ENCODE peak calls at places on chromosomes 11 and 22, in eight cellular contexts. One of them, this sample, is unnamed.

GRCh38 chr22:44594951-44595350 is 96.9 kb upstream of the RTL6 start:
- DNase-seq in nephron progenitor cell: peak; percentile 57
- DNase-seq in esophagus squamous epithelium: no peak
- DNase-seq in HT1080: no peak
- DNase-seq in IMR-90: peak; percentile 8
- DNase-seq in neural crest cell: no peak
- DNase-seq in Ammon's horn: no peak
- DNase-seq in hepatic stellate cell: no peak
- DNase-seq in this sample: no peak

GRCh38 chr22:27814993-27815392 is 13.4 kb upstream of the MN1 start:
- DNase-seq in Ammon's horn: no peak
- DNase-seq in nephron progenitor cell: no peak
- DNase-seq in neural crest cell: no peak
- DNase-seq in IMR-90: no peak
- DNase-seq in hepatic stellate cell: no peak
- DNase-seq in HT1080: no peak
- DNase-seq in esophagus squamous epithelium: no peak
- DNase-seq in this sample: no peak

GRCh38 chr22:46001426-46002106 is 24.6 kb upstream of the WNT7B start:
- DNase-seq in hepatic stellate cell: peak; percentile 37
- DNase-seq in nephron progenitor cell: peak; percentile 1
- DNase-seq in HT1080: no peak
- DNase-seq in Ammon's horn: no peak
- DNase-seq in IMR-90: no peak
- DNase-seq in neural crest cell: no peak
- DNase-seq in esophagus squamous epithelium: no peak
- DNase-seq in this sample: no peak

GRCh38 chr11:118054712-118055640 is 21.9 kb upstream of the TMPRSS4 start:
- DNase-seq in IMR-90: no peak
- DNase-seq in hepatic stellate cell: no peak
- DNase-seq in Ammon's horn: no peak
- DNase-seq in HT1080: no peak
- DNase-seq in nephron progenitor cell: no peak
- DNase-seq in esophagus squamous epithelium: no peak
- DNase-seq in neural crest cell: no peak
- DNase-seq in this sample: no peak

GRCh38 chr11:47915407-47916137 is 64.8 kb upstream of the PTPRJ start:
- DNase-seq in hepatic stellate cell: no peak
- DNase-seq in HT1080: no peak
- DNase-seq in Ammon's horn: no peak
- DNase-seq in IMR-90: no peak
- DNase-seq in nephron progenitor cell: peak; percentile 20
- DNase-seq in neural crest cell: no peak
- DNase-seq in esophagus squamous epithelium: no peak
- DNase-seq in this sample: peak; percentile 21

GRCh38 chr11:125948278-125949051 is 2.6 kb downstream of the VSIG10L2 start:
- DNase-seq in nephron progenitor cell: no peak
- DNase-seq in IMR-90: no peak
- DNase-seq in hepatic stellate cell: no peak
- DNase-seq in HT1080: peak; percentile 22
- DNase-seq in esophagus squamous epithelium: no peak
- DNase-seq in Ammon's horn: no peak
- DNase-seq in neural crest cell: no peak
- DNase-seq in this sample: no peak

GRCh38 chr22:38204784-38205183 is 3.0 kb downstream of the MAFF start:
- DNase-seq in Ammon's horn: no peak
- DNase-seq in neural crest cell: no peak
- DNase-seq in esophagus squamous epithelium: no peak
- DNase-seq in nephron progenitor cell: no peak
- DNase-seq in IMR-90: no peak
- DNase-seq in hepatic stellate cell: no peak
- DNase-seq in HT1080: peak; percentile 37
- DNase-seq in this sample: no peak

GRCh38 chr11:33160147-33160546 is 1.1 kb downstream of the CSTF3 start:
- DNase-seq in Ammon's horn: peak; percentile 11
- DNase-seq in IMR-90: peak; percentile 62
- DNase-seq in neural crest cell: no peak
- DNase-seq in nephron progenitor cell: no peak
- DNase-seq in esophagus squamous epithelium: no peak
- DNase-seq in HT1080: peak; percentile 39
- DNase-seq in hepatic stellate cell: no peak
- DNase-seq in this sample: peak; percentile 13

GRCh38 chr22:44410396-44411056 is 87.5 kb downstream of the RTL6 start:
- DNase-seq in esophagus squamous epithelium: no peak
- DNase-seq in neural crest cell: no peak
- DNase-seq in Ammon's horn: no peak
- DNase-seq in HT1080: no peak
- DNase-seq in nephron progenitor cell: no peak
- DNase-seq in hepatic stellate cell: peak; percentile 39
- DNase-seq in IMR-90: no peak
- DNase-seq in this sample: no peak

GRCh38 chr11:43866520-43866919 is 14.1 kb upstream of the ALKBH3 start:
- DNase-seq in HT1080: peak; percentile 23
- DNase-seq in Ammon's horn: no peak
- DNase-seq in esophagus squamous epithelium: no peak
- DNase-seq in nephron progenitor cell: no peak
- DNase-seq in neural crest cell: no peak
- DNase-seq in hepatic stellate cell: no peak
- DNase-seq in IMR-90: peak; percentile 80
- DNase-seq in this sample: no peak

GRCh38 chr11:86160546-86161149 is 83.9 kb upstream of the EED start:
- DNase-seq in HT1080: peak; percentile 56
- DNase-seq in hepatic stellate cell: no peak
- DNase-seq in IMR-90: peak; percentile 50
- DNase-seq in Ammon's horn: no peak
- DNase-seq in neural crest cell: no peak
- DNase-seq in esophagus squamous epithelium: no peak
- DNase-seq in nephron progenitor cell: no peak
- DNase-seq in this sample: no peak